ENCODE peak calls at places on chromosomes 12 and 14, in six cellular contexts. One of them, this sample, is unnamed.

GRCh38 chr14:35341454-35342159 is 49.4 kb downstream of the PSMA6 start:
- DNase-seq in GM23248: peak; percentile 94
- DNase-seq in uterus: peak; percentile 95
- DNase-seq in cardiac muscle cell: peak; percentile 85
- DNase-seq in pancreas: peak; percentile 90
- DNase-seq in right lobe of liver: peak; percentile 96
- DNase-seq in this sample: peak; percentile 95

GRCh38 chr14:34649344-34649743 is 19.4 kb upstream of the SNX6 start:
- DNase-seq in GM23248: peak; percentile 86
- DNase-seq in uterus: no peak
- DNase-seq in cardiac muscle cell: no peak
- DNase-seq in pancreas: no peak
- DNase-seq in right lobe of liver: no peak
- DNase-seq in this sample: no peak

GRCh38 chr12:20004951-20005350 is 363.4 kb upstream of the PDE3A start:
- DNase-seq in GM23248: peak; percentile 45
- DNase-seq in uterus: no peak
- DNase-seq in cardiac muscle cell: no peak
- DNase-seq in pancreas: no peak
- DNase-seq in right lobe of liver: no peak
- DNase-seq in this sample: no peak

GRCh38 chr12:121989951-121990647 is 31.6 kb upstream of the BCL7A start:
- DNase-seq in GM23248: no peak
- DNase-seq in uterus: no peak
- DNase-seq in cardiac muscle cell: no peak
- DNase-seq in pancreas: no peak
- DNase-seq in right lobe of liver: no peak
- DNase-seq in this sample: no peak

GRCh38 chr14:63644741-63645140 is 3.1 kb upstream of the WDR89 start:
- DNase-seq in GM23248: no peak
- DNase-seq in uterus: no peak
- DNase-seq in cardiac muscle cell: no peak
- DNase-seq in pancreas: no peak
- DNase-seq in right lobe of liver: no peak
- DNase-seq in this sample: no peak

GRCh38 chr12:71639341-71639760 is 24.3 kb downstream of the ZFC3H1 start:
- DNase-seq in GM23248: peak; percentile 17
- DNase-seq in uterus: no peak
- DNase-seq in cardiac muscle cell: peak; percentile 40
- DNase-seq in pancreas: no peak
- DNase-seq in right lobe of liver: no peak
- DNase-seq in this sample: no peak

GRCh38 chr14:100375273-100375962 is 52.3 kb downstream of the SLC25A47 start:
- DNase-seq in GM23248: peak; percentile 96
- DNase-seq in uterus: peak; percentile 76
- DNase-seq in cardiac muscle cell: no peak
- DNase-seq in pancreas: no peak
- DNase-seq in right lobe of liver: peak; percentile 84
- DNase-seq in this sample: peak; percentile 79

GRCh38 chr14:21087294-21088091 is 11.0 kb downstream of the ZNF219 start:
- DNase-seq in GM23248: peak; percentile 98
- DNase-seq in uterus: no peak
- DNase-seq in cardiac muscle cell: no peak
- DNase-seq in pancreas: no peak
- DNase-seq in right lobe of liver: no peak
- DNase-seq in this sample: no peak

GRCh38 chr12:68344126-68344525 is 12.0 kb upstream of the MDM1 start:
- DNase-seq in GM23248: no peak
- DNase-seq in uterus: no peak
- DNase-seq in cardiac muscle cell: no peak
- DNase-seq in pancreas: no peak
- DNase-seq in right lobe of liver: no peak
- DNase-seq in this sample: no peak

GRCh38 chr14:46344327-46344937 is 307.1 kb downstream of the RPL10L start:
- DNase-seq in GM23248: peak; percentile 53
- DNase-seq in uterus: no peak
- DNase-seq in cardiac muscle cell: peak; percentile 33
- DNase-seq in pancreas: no peak
- DNase-seq in right lobe of liver: no peak
- DNase-seq in this sample: no peak

GRCh38 chr12:114683709-114684097 is 272 bp downstream of the TBX3 start:
- DNase-seq in GM23248: no peak
- DNase-seq in uterus: no peak
- DNase-seq in cardiac muscle cell: no peak
- DNase-seq in pancreas: no peak
- DNase-seq in right lobe of liver: no peak
- DNase-seq in this sample: no peak

GRCh38 chr14:37869633-37870032 is 274.2 kb downstream of the TTC6 start:
- DNase-seq in GM23248: no peak
- DNase-seq in uterus: no peak
- DNase-seq in cardiac muscle cell: no peak
- DNase-seq in pancreas: no peak
- DNase-seq in right lobe of liver: no peak
- DNase-seq in this sample: no peak

GRCh38 chr14:32078794-32079663 is 1.9 kb downstream of the ARHGAP5 start:
- DNase-seq in GM23248: peak; percentile 36
- DNase-seq in uterus: no peak
- DNase-seq in cardiac muscle cell: peak; percentile 19
- DNase-seq in pancreas: no peak
- DNase-seq in right lobe of liver: no peak
- DNase-seq in this sample: no peak

GRCh38 chr12:9319842-9320173 is 111.6 kb upstream of the PZP start:
- DNase-seq in GM23248: no peak
- DNase-seq in uterus: no peak
- DNase-seq in cardiac muscle cell: no peak
- DNase-seq in pancreas: no peak
- DNase-seq in right lobe of liver: no peak
- DNase-seq in this sample: no peak

GRCh38 chr12:88084210-88084609 is 55.0 kb upstream of the C12orf50 start:
- DNase-seq in GM23248: no peak
- DNase-seq in uterus: no peak
- DNase-seq in cardiac muscle cell: no peak
- DNase-seq in pancreas: no peak
- DNase-seq in right lobe of liver: no peak
- DNase-seq in this sample: no peak

GRCh38 chr14:63210812-63211211 is 6.6 kb downstream of the RHOJ start:
- DNase-seq in GM23248: no peak
- DNase-seq in uterus: no peak
- DNase-seq in cardiac muscle cell: no peak
- DNase-seq in pancreas: no peak
- DNase-seq in right lobe of liver: no peak
- DNase-seq in this sample: no peak

GRCh38 chr12:8709124-8709830 is 11.5 kb downstream of the RIMKLB start:
- DNase-seq in GM23248: peak; percentile 42
- DNase-seq in uterus: no peak
- DNase-seq in cardiac muscle cell: no peak
- DNase-seq in pancreas: no peak
- DNase-seq in right lobe of liver: peak; percentile 39
- DNase-seq in this sample: no peak

GRCh38 chr12:131833896-131834641 is 5.9 kb downstream of the MMP17 start:
- DNase-seq in GM23248: peak; percentile 60
- DNase-seq in uterus: no peak
- DNase-seq in cardiac muscle cell: no peak
- DNase-seq in pancreas: peak; percentile 21
- DNase-seq in right lobe of liver: no peak
- DNase-seq in this sample: no peak

GRCh38 chr12:129237881-129238280 is 384.6 kb downstream of the GLT1D1 start:
- DNase-seq in GM23248: no peak
- DNase-seq in uterus: no peak
- DNase-seq in cardiac muscle cell: no peak
- DNase-seq in pancreas: no peak
- DNase-seq in right lobe of liver: no peak
- DNase-seq in this sample: no peak

GRCh38 chr12:77865178-77865577 is 34.5 kb downstream of the NAV3 start:
- DNase-seq in GM23248: no peak
- DNase-seq in uterus: no peak
- DNase-seq in cardiac muscle cell: no peak
- DNase-seq in pancreas: no peak
- DNase-seq in right lobe of liver: no peak
- DNase-seq in this sample: no peak

GRCh38 chr14:24578558-24578957 is 2.5 kb upstream of the CTSG start:
- DNase-seq in GM23248: no peak
- DNase-seq in uterus: no peak
- DNase-seq in cardiac muscle cell: no peak
- DNase-seq in pancreas: no peak
- DNase-seq in right lobe of liver: no peak
- DNase-seq in this sample: no peak

GRCh38 chr14:104026024-104026423 is 59.5 kb upstream of the ASPG start:
- DNase-seq in GM23248: no peak
- DNase-seq in uterus: no peak
- DNase-seq in cardiac muscle cell: no peak
- DNase-seq in pancreas: no peak
- DNase-seq in right lobe of liver: no peak
- DNase-seq in this sample: no peak

GRCh38 chr12:45893240-45893639 is 97.1 kb downstream of the SCAF11 start:
- DNase-seq in GM23248: peak; percentile 38
- DNase-seq in uterus: no peak
- DNase-seq in cardiac muscle cell: no peak
- DNase-seq in pancreas: no peak
- DNase-seq in right lobe of liver: no peak
- DNase-seq in this sample: no peak

GRCh38 chr12:40692617-40693502 is 621 bp downstream of the CNTN1 start:
- DNase-seq in GM23248: peak; percentile 36
- DNase-seq in uterus: peak; percentile 15
- DNase-seq in cardiac muscle cell: peak; percentile 47
- DNase-seq in pancreas: peak; percentile 73
- DNase-seq in right lobe of liver: peak; percentile 21
- DNase-seq in this sample: no peak

GRCh38 chr12:40688085-40688725 is 4.0 kb upstream of the CNTN1 start:
- DNase-seq in GM23248: peak; percentile 5
- DNase-seq in uterus: no peak
- DNase-seq in cardiac muscle cell: no peak
- DNase-seq in pancreas: no peak
- DNase-seq in right lobe of liver: no peak
- DNase-seq in this sample: no peak

GRCh38 chr12:40693503-40693863 is 1.2 kb downstream of the CNTN1 start:
- DNase-seq in GM23248: peak; percentile 43
- DNase-seq in uterus: peak; percentile 22
- DNase-seq in cardiac muscle cell: peak; percentile 72
- DNase-seq in pancreas: no peak
- DNase-seq in right lobe of liver: no peak
- DNase-seq in this sample: no peak

GRCh38 chr12:40689576-40689975 is 2.7 kb upstream of the CNTN1 start:
- DNase-seq in GM23248: peak; percentile 6
- DNase-seq in uterus: no peak
- DNase-seq in cardiac muscle cell: no peak
- DNase-seq in pancreas: no peak
- DNase-seq in right lobe of liver: no peak
- DNase-seq in this sample: no peak

GRCh38 chr12:40691913-40692616 is at the start of gene CNTN1:
- DNase-seq in GM23248: peak; percentile 65
- DNase-seq in uterus: peak; percentile 54
- DNase-seq in cardiac muscle cell: peak; percentile 88
- DNase-seq in pancreas: peak; percentile 69
- DNase-seq in right lobe of liver: no peak
- DNase-seq in this sample: peak; percentile 13
- H3K4me3 ChIP-seq in GM23248: peak within 1 kb of the TSS; percentile 68
- H3K4me3 ChIP-seq in uterus: peak within 1 kb of the TSS; percentile 45
- H3K4me3 ChIP-seq in cardiac muscle cell: peak within 1 kb of the TSS; percentile 41
- H3K4me3 ChIP-seq in pancreas: peak within 1 kb of the TSS; percentile 54
- H3K4me3 ChIP-seq in right lobe of liver: peak within 1 kb of the TSS; percentile 27
- H3K4me3 ChIP-seq in this sample: peak within 1 kb of the TSS; percentile 58

GRCh38 chr14:59355101-59355500 is 110.1 kb downstream of the GPR135 start:
- DNase-seq in GM23248: no peak
- DNase-seq in uterus: no peak
- DNase-seq in cardiac muscle cell: no peak
- DNase-seq in pancreas: no peak
- DNase-seq in right lobe of liver: no peak
- DNase-seq in this sample: no peak
- H3K4me1 ChIP-seq in GM23248: peaks cover 37% of the 10 kb centered on the region
- H3K4me1 ChIP-seq in uterus: peaks cover under 1% of the 10 kb centered on the region
- H3K4me1 ChIP-seq in cardiac muscle cell: peaks cover 38% of the 10 kb centered on the region
- H3K4me1 ChIP-seq in pancreas: peaks cover 3% of the 10 kb centered on the region
- H3K4me1 ChIP-seq in right lobe of liver: no peaks in the 10 kb centered on the region
- H3K4me1 ChIP-seq in this sample: peaks cover 74% of the 10 kb centered on the region

DNA sequence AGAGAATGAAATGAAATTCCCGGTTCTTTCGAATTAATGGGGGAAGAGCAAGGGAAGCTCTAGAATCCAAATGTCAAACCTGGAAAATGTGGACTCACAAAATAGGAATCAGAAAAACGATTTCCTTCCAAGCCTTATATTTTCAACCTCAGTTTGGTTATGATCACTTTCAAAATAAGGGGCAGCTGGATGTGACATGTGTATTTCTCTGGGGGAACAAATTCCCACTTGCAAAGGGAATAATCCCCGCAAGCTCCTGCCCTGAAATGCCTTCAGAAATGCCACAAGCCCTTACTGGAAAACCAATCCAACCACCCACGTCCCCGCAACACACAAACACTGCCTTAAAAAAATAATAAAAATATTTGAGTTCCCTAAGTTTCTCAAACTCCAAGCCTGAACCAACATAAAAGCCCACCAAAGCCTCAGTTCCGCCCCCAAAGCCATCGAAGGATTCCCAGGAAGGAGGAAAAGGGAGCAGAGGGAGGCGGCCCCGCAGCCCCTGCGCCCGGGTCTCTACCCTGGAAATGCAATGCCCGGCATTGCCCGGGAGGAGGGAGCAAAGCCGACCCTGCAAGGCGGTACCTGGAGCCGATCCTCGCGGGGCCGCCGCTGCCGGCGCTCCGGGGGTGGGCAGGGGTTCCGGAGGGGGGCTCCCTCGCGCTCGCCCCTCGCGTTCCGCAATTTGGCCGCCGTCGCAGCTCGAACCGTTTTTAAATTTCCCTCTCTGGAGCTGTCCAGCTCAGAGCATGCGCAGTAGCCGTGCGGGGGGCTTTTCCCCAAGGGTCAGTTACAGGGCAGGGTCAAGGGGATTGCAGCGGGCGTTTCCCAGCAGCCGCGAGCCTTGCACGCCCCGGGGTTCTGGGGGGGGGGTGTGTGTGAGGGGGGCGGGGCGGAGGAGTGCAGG is at the start of gene FOXN4:
- DNase-seq in GM23248: no peak
- DNase-seq in uterus: no peak
- DNase-seq in cardiac muscle cell: peak; percentile 73
- DNase-seq in pancreas: no peak
- DNase-seq in right lobe of liver: no peak
- DNase-seq in this sample: no peak
- H3K36me3 ChIP-seq in GM23248: no peaks in the 10 kb centered on the region
- H3K36me3 ChIP-seq in uterus: no peaks in the 10 kb centered on the region
- H3K36me3 ChIP-seq in cardiac muscle cell: no peaks in the 10 kb centered on the region
- H3K36me3 ChIP-seq in pancreas: no peaks in the 10 kb centered on the region
- H3K36me3 ChIP-seq in right lobe of liver: no peaks in the 10 kb centered on the region
- H3K36me3 ChIP-seq in this sample: no peaks in the 10 kb centered on the region

GRCh38 chr12:101698782-101699347 is 1.4 kb downstream of the CHPT1 start:
- DNase-seq in GM23248: peak; percentile 39
- DNase-seq in uterus: no peak
- DNase-seq in cardiac muscle cell: no peak
- DNase-seq in pancreas: no peak
- DNase-seq in right lobe of liver: no peak
- DNase-seq in this sample: no peak

GRCh38 chr12:101697197-101697929 is at the start of gene CHPT1:
- DNase-seq in GM23248: peak; percentile 76
- DNase-seq in uterus: peak; percentile 59
- DNase-seq in cardiac muscle cell: peak; percentile 84
- DNase-seq in pancreas: peak; percentile 86
- DNase-seq in right lobe of liver: peak; percentile 83
- DNase-seq in this sample: peak; percentile 84

GRCh38 chr12:101703487-101703886 is 6.0 kb downstream of the CHPT1 start:
- DNase-seq in GM23248: no peak
- DNase-seq in uterus: no peak
- DNase-seq in cardiac muscle cell: no peak
- DNase-seq in pancreas: no peak
- DNase-seq in right lobe of liver: no peak
- DNase-seq in this sample: no peak

GRCh38 chr12:101697930-101698781 is 716 bp downstream of the CHPT1 start:
- DNase-seq in GM23248: peak; percentile 61
- DNase-seq in uterus: peak; percentile 46
- DNase-seq in cardiac muscle cell: peak; percentile 34
- DNase-seq in pancreas: peak; percentile 80
- DNase-seq in right lobe of liver: peak; percentile 80
- DNase-seq in this sample: peak; percentile 64

GRCh38 chr12:101700299-101700820 is 2.9 kb downstream of the CHPT1 start:
- DNase-seq in GM23248: no peak
- DNase-seq in uterus: no peak
- DNase-seq in cardiac muscle cell: no peak
- DNase-seq in pancreas: no peak
- DNase-seq in right lobe of liver: no peak
- DNase-seq in this sample: no peak
- H3K4me3 ChIP-seq in GM23248: no peak overlapping the region
- H3K4me3 ChIP-seq in uterus: no peak overlapping the region
- H3K4me3 ChIP-seq in cardiac muscle cell: no peak overlapping the region
- H3K4me3 ChIP-seq in pancreas: no peak overlapping the region
- H3K4me3 ChIP-seq in right lobe of liver: no peak overlapping the region
- H3K4me3 ChIP-seq in this sample: peak overlapping the region; percentile 89